ENCODE peak calls at places on chromosomes 13 and 19, in seven cellular contexts. O, K, Q, R, D, Z and P are unnamed samples.

GRCh38 chr19:44848036-44848804 is 2.1 kb downstream of the NECTIN2 start:
- DNase-seq in O (no peak), K (no peak), Q (no peak), R (no peak), D (no peak), Z (no peak), P (peak; percentile 67)

GRCh38 chr13:44854264-44855060 is 134.8 kb downstream of the NUFIP1 start:
- DNase-seq in O (no peak), K (peak; percentile 79), Q (peak; percentile 11), R (no peak), D (peak; percentile 18), Z (no peak), P (no peak)

GRCh38 chr19:2491130-2491801 is 15.3 kb downstream of the GADD45B start:
- DNase-seq in O (no peak), K (peak; percentile 8), Q (peak; percentile 94), R (no peak), D (no peak), Z (peak; percentile 85), P (no peak)

GRCh38 chr13:53266757-53267156 is 238.1 kb downstream of the OLFM4 start:
- DNase-seq in O (no peak), K (no peak), Q (no peak), R (no peak), D (no peak), Z (no peak), P (no peak)

GRCh38 chr13:113809934-113810333 is 50.9 kb downstream of the TMEM255B start:
- DNase-seq in O (no peak), K (no peak), Q (no peak), R (no peak), D (no peak), Z (no peak), P (no peak)

GRCh38 chr13:106520205-106521004 is 15.1 kb downstream of the EFNB2 start:
- DNase-seq in O (no peak), K (peak; percentile 41), Q (no peak), R (no peak), D (no peak), Z (no peak), P (no peak)

GRCh38 chr19:9835507-9835949 is 410 bp downstream of the PIN1 start:
- DNase-seq in O (no peak), K (no peak), Q (no peak), R (no peak), D (no peak), Z (no peak), P (no peak)

GRCh38 chr13:80337011-80337688 is 3.8 kb downstream of the SPRY2 start:
- DNase-seq in O (no peak), K (no peak), Q (no peak), R (no peak), D (no peak), Z (no peak), P (no peak)

GRCh38 chr13:113273856-113274590 is 23.0 kb upstream of the LAMP1 start:
- DNase-seq in O (no peak), K (no peak), Q (no peak), R (no peak), D (peak; percentile 23), Z (peak; percentile 50), P (no peak)

GRCh38 chr19:38013913-38014575 is 107.0 kb downstream of the SIPA1L3 start:
- DNase-seq in O (no peak), K (no peak), Q (no peak), R (no peak), D (no peak), Z (no peak), P (no peak)

GRCh38 chr13:109979186-109979585 is 192.8 kb upstream of the IRS2 start:
- DNase-seq in O (no peak), K (no peak), Q (no peak), R (no peak), D (no peak), Z (no peak), P (no peak)

GRCh38 chr19:40489882-40490230 is 23.1 kb downstream of the SPTBN4 start:
- DNase-seq in O (no peak), K (no peak), Q (no peak), R (no peak), D (no peak), Z (no peak), P (peak; percentile 52)